ENCODE peak calls at places on chromosomes 13 and 19, in five cellular contexts. O is HL-60, F is endothelial cell of umbilical vein, H is sigmoid colon, V is AG04450. X is an unnamed sample.

GRCh38 chr19:16702123-16702522 is 17.5 kb upstream of the NWD1 start:
- DNase-seq in O (no peak), F (no peak), H (peak; percentile 70), V (peak; percentile 13), X (peak; percentile 39)

GRCh38 chr19:1261863-1262686 is 7.1 kb upstream of the CIRBP start:
- DNase-seq in O (no peak), F (no peak), H (peak; percentile 86), V (no peak), X (no peak)

GRCh38 chr13:40536443-40537113 is 129.9 kb downstream of the FOXO1 start:
- DNase-seq in O (no peak), F (peak; percentile 45), H (no peak), V (no peak), X (no peak)

GRCh38 chr13:20400774-20401173 is 124.9 kb downstream of the CRYL1 start:
- DNase-seq in O (no peak), F (no peak), H (no peak), V (peak; percentile 13), X (peak; percentile 54)

GRCh38 chr19:55319786-55320185 is 5.4 kb downstream of the TMEM150B start:
- DNase-seq in O (no peak), F (peak; percentile 22), H (no peak), V (no peak), X (no peak)

GRCh38 chr19:7355871-7356270 is 7.1 kb downstream of the ARHGEF18 start:
- DNase-seq in O (no peak), F (no peak), H (no peak), V (no peak), X (no peak)

GRCh38 chr19:13692096-13692495 is 72.2 kb upstream of the MRI1 start:
- DNase-seq in O (no peak), F (no peak), H (no peak), V (peak; percentile 8), X (no peak)

GRCh38 chr13:59269476-59269875 is 894.3 kb downstream of the DIAPH3 start:
- DNase-seq in O (no peak), F (no peak), H (no peak), V (peak; percentile 44), X (peak; percentile 28)

GRCh38 chr13:26855921-26856320 is 95.3 kb upstream of the GPR12 start:
- DNase-seq in O (no peak), F (no peak), H (no peak), V (no peak), X (no peak)

GRCh38 chr19:33481863-33482262 is 39.7 kb downstream of the PEPD start:
- DNase-seq in O (no peak), F (no peak), H (no peak), V (no peak), X (no peak)

GRCh38 chr13:46698910-46699460 is 98.0 kb downstream of the ESD start:
- DNase-seq in O (no peak), F (peak; percentile 59), H (no peak), V (no peak), X (no peak)

GRCh38 chr19:49988433-49988832 is 27.5 kb upstream of the SIGLEC11 start:
- DNase-seq in O (no peak), F (no peak), H (no peak), V (peak; percentile 21), X (no peak)

GRCh38 chr19:1407662-1408299 is 395 bp downstream of the DAZAP1 start:
- DNase-seq in O (no peak), F (no peak), H (peak; percentile 74), V (no peak), X (no peak)

GRCh38 chr13:20264271-20265018 is 32.3 kb upstream of the GJB6 start:
- DNase-seq in O (no peak), F (no peak), H (no peak), V (no peak), X (no peak)

GRCh38 chr19:42528354-42529247 is at the start of gene CEACAM1:
- DNase-seq in O (peak; percentile 51), F (peak; percentile 29), H (no peak), V (no peak), X (no peak)

GRCh38 chr13:36082396-36082795 is 48.8 kb downstream of the DCLK1 start:
- DNase-seq in O (no peak), F (no peak), H (no peak), V (no peak), X (no peak)

GRCh38 chr13:38686635-38687245 is at the start of gene FREM2:
- DNase-seq in O (no peak), F (no peak), H (peak; percentile 68), V (no peak), X (no peak)

GRCh38 chr13:33128134-33128533 is 111.9 kb downstream of the KL start:
- DNase-seq in O (no peak), F (no peak), H (no peak), V (no peak), X (no peak)

GRCh38 chr19:35847911-35848310 is 4.4 kb downstream of the NPHS1 start:
- DNase-seq in O (no peak), F (no peak), H (no peak), V (no peak), X (no peak)

GRCh38 chr13:102021777-102022176 is 380.1 kb downstream of the FGF14 start:
- DNase-seq in O (no peak), F (no peak), H (no peak), V (no peak), X (no peak)

GRCh38 chr13:73549717-73550116 is 490.9 kb downstream of the KLF5 start:
- DNase-seq in O (no peak), F (no peak), H (no peak), V (no peak), X (no peak)

GRCh38 chr13:40780822-40781401 is 8.5 kb upstream of the SLC25A15 start:
- DNase-seq in O (peak; percentile 50), F (no peak), H (no peak), V (no peak), X (no peak)

GRCh38 chr19:4502282-4503223 is 15.7 kb downstream of the PLIN4 start:
- DNase-seq in O (no peak), F (no peak), H (peak; percentile 62), V (no peak), X (no peak)

GRCh38 chr13:110876592-110876991 is 38.3 kb downstream of the ANKRD10 start:
- DNase-seq in O (no peak), F (no peak), H (no peak), V (no peak), X (no peak)

GRCh38 chr19:2602391-2603181 is 99.9 kb downstream of the GNG7 start:
- DNase-seq in O (no peak), F (peak; percentile 37), H (peak; percentile 98), V (peak; percentile 80), X (peak; percentile 81)

GRCh38 chr13:25932353-25932752 is 119.5 kb downstream of the SHISA2 start:
- DNase-seq in O (no peak), F (no peak), H (no peak), V (no peak), X (no peak)

GRCh38 chr13:106528711-106529414 is 6.6 kb downstream of the EFNB2 start:
- DNase-seq in O (no peak), F (no peak), H (no peak), V (no peak), X (no peak)

GRCh38 chr13:106530209-106530906 is 5.1 kb downstream of the EFNB2 start:
- DNase-seq in O (no peak), F (peak; percentile 61), H (no peak), V (no peak), X (no peak)

GRCh38 chr13:106529415-106530208 is 5.8 kb downstream of the EFNB2 start:
- DNase-seq in O (no peak), F (peak; percentile 30), H (no peak), V (no peak), X (no peak)

GRCh38 chr13:106532111-106532929 is 3.1 kb downstream of the EFNB2 start:
- DNase-seq in O (no peak), F (peak; percentile 65), H (no peak), V (no peak), X (no peak)

GRCh38 chr13:106530907-106531520 is 4.4 kb downstream of the EFNB2 start:
- DNase-seq in O (no peak), F (peak; percentile 61), H (no peak), V (no peak), X (no peak)
- H3K4me3 ChIP-seq in O (no peak overlapping the region), F (peak overlapping the region; percentile 95), H (peak overlapping the region; percentile 81), V (no peak overlapping the region), X (peak overlapping the region; percentile 73)

GRCh38 chr19:48168689-48169088 is 1.5 kb downstream of the LIG1 start:
- DNase-seq in O (no peak), F (no peak), H (no peak), V (no peak), X (no peak)
- H3K4me3 ChIP-seq in O (no peak overlapping the region), F (no peak overlapping the region), H (no peak overlapping the region), V (no peak overlapping the region), X (no peak overlapping the region)

GRCh38 chr19:10478903-10479384 is 24.2 kb downstream of the KEAP1 start:
- DNase-seq in O (peak; percentile 14), F (peak; percentile 95), H (peak; percentile 98), V (peak; percentile 54), X (peak; percentile 49)

GRCh38 chr19:10473192-10473591 is 30.0 kb downstream of the KEAP1 start:
- DNase-seq in O (no peak), F (no peak), H (no peak), V (no peak), X (no peak)

GRCh38 chr19:10474962-10475451 is 28.1 kb downstream of the KEAP1 start:
- DNase-seq in O (no peak), F (no peak), H (no peak), V (no peak), X (no peak)

DNA sequence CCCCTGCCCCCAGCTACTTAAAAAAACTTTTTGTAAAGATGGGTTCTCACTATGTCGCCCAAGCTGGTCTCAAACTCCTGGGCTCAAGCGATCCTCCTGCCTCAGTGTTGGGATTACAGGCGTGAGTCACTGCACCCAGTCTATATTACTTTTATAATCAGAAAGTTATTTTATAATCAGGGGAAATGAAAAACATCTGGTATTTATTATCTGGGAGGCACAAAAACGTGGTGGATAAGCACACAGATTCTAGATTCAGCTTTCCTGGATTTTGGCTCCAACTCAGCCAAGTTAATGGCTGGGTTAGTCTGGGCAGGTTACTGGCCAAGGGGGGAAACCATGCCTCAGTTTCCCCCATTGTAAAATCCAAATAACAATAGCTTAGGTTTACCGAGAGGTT is 24.7 kb downstream of the KEAP1 start:
- DNase-seq in O (no peak), F (no peak), H (no peak), V (no peak), X (no peak)
- H3K4me3 ChIP-seq in O (no peak overlapping the region), F (no peak overlapping the region), H (peak overlapping the region; percentile 42), V (no peak overlapping the region), X (no peak overlapping the region)

DNA sequence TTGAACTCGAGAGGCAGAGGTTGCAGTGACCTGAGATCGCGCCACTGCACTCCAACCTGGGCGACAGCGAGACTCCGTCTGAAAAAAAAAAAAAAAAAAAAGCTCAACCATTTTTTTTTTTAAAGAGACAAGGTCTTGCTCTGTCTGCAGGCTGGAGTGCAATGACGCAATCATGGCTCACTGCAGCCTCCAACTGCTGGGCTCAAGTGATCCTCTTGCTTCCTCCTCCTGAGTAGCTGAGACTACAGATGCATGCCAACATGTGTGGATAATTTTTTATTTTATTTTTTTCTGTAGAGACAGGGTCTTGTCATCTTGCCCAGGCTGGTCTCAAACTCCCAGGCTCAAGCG is 10.3 kb downstream of the EHD2 start:
- DNase-seq in O (peak; percentile 92), F (no peak), H (peak; percentile 95), V (no peak), X (peak; percentile 69)
- H3K4me3 ChIP-seq in O (peak overlapping the region; percentile 11), F (no peak overlapping the region), H (peak overlapping the region; percentile 36), V (no peak overlapping the region), X (no peak overlapping the region)

GRCh38 chr19:51341066-51341465 is 873 bp downstream of the VSIG10L start:
- DNase-seq in O (no peak), F (no peak), H (no peak), V (no peak), X (no peak)
- H3K4me3 ChIP-seq in O (no peak overlapping the region), F (no peak overlapping the region), H (no peak overlapping the region), V (no peak overlapping the region), X (no peak overlapping the region)

GRCh38 chr19:46951236-46951986 is 68.2 kb upstream of the NPAS1 start:
- DNase-seq in O (no peak), F (no peak), H (no peak), V (no peak), X (peak; percentile 60)
- H3K4me3 ChIP-seq in O (no peak overlapping the region), F (no peak overlapping the region), H (no peak overlapping the region), V (no peak overlapping the region), X (no peak overlapping the region)

X was measured in skeletal muscle cell.